ENCODE peak calls at places on chromosomes 12 and 14, in four cellular contexts. One of them, this sample, is unnamed. For H3K27me3, the result is how much of the 10 kb centered on the place peaks cover.

GRCh38 chr12:68886636-68887572 is 46.1 kb downstream of the CPM start:
- DNase-seq in heart right ventricle: no peak
- DNase-seq in psoas muscle: no peak
- DNase-seq in CD4-positive, CD25-positive, alpha-beta regulatory T cell: no peak
- DNase-seq in this sample: no peak

GRCh38 chr12:124621296-124621660 is 53.9 kb upstream of the NCOR2 start:
- DNase-seq in heart right ventricle: peak
- DNase-seq in psoas muscle: peak
- DNase-seq in CD4-positive, CD25-positive, alpha-beta regulatory T cell: no peak
- DNase-seq in this sample: peak

GRCh38 chr14:32408018-32408417 is 78.9 kb downstream of the AKAP6 start:
- DNase-seq in psoas muscle: peak
- DNase-seq in heart right ventricle: no peak
- DNase-seq in CD4-positive, CD25-positive, alpha-beta regulatory T cell: no peak
- DNase-seq in this sample: peak

GRCh38 chr12:23204933-23205778 is 580.2 kb downstream of the ETNK1 start:
- DNase-seq in heart right ventricle: peak
- DNase-seq in CD4-positive, CD25-positive, alpha-beta regulatory T cell: peak
- DNase-seq in psoas muscle: no peak
- DNase-seq in this sample: peak

GRCh38 chr12:98750511-98750910 is 105.4 kb downstream of the APAF1 start:
- DNase-seq in CD4-positive, CD25-positive, alpha-beta regulatory T cell: no peak
- DNase-seq in psoas muscle: no peak
- DNase-seq in heart right ventricle: no peak
- DNase-seq in this sample: no peak

GRCh38 chr14:69996197-69996596 is 117.0 kb downstream of the SMOC1 start:
- DNase-seq in psoas muscle: no peak
- DNase-seq in CD4-positive, CD25-positive, alpha-beta regulatory T cell: no peak
- DNase-seq in heart right ventricle: no peak
- DNase-seq in this sample: no peak

GRCh38 chr12:80282761-80283160 is 161.3 kb upstream of the PTPRQ start:
- DNase-seq in CD4-positive, CD25-positive, alpha-beta regulatory T cell: no peak
- DNase-seq in heart right ventricle: no peak
- DNase-seq in psoas muscle: no peak
- DNase-seq in this sample: no peak

GRCh38 chr14:104335611-104336010 is 197.2 kb downstream of the KIF26A start:
- DNase-seq in psoas muscle: no peak
- DNase-seq in CD4-positive, CD25-positive, alpha-beta regulatory T cell: no peak
- DNase-seq in heart right ventricle: no peak
- DNase-seq in this sample: no peak

GRCh38 chr14:90539496-90539775 is 142.6 kb downstream of the CALM1 start:
- DNase-seq in psoas muscle: no peak
- DNase-seq in CD4-positive, CD25-positive, alpha-beta regulatory T cell: no peak
- DNase-seq in heart right ventricle: no peak
- DNase-seq in this sample: no peak

GRCh38 chr12:15662303-15662980 is 126.7 kb downstream of the EPS8 start:
- DNase-seq in heart right ventricle: no peak
- DNase-seq in CD4-positive, CD25-positive, alpha-beta regulatory T cell: no peak
- DNase-seq in psoas muscle: no peak
- DNase-seq in this sample: peak

GRCh38 chr12:91173139-91173538 is 9.5 kb downstream of the DCN start:
- DNase-seq in heart right ventricle: peak
- DNase-seq in CD4-positive, CD25-positive, alpha-beta regulatory T cell: no peak
- DNase-seq in psoas muscle: no peak
- DNase-seq in this sample: no peak

GRCh38 chr12:63967358-63967757 is 122.9 kb downstream of the SRGAP1 start:
- DNase-seq in heart right ventricle: no peak
- DNase-seq in psoas muscle: no peak
- DNase-seq in CD4-positive, CD25-positive, alpha-beta regulatory T cell: no peak
- DNase-seq in this sample: no peak

GRCh38 chr14:38752750-38753149 is 350.3 kb downstream of the SEC23A start:
- DNase-seq in psoas muscle: no peak
- DNase-seq in CD4-positive, CD25-positive, alpha-beta regulatory T cell: no peak
- DNase-seq in heart right ventricle: no peak
- DNase-seq in this sample: no peak

GRCh38 chr14:67389261-67389660 is 22.7 kb downstream of the PLEK2 start:
- DNase-seq in psoas muscle: no peak
- DNase-seq in heart right ventricle: no peak
- DNase-seq in CD4-positive, CD25-positive, alpha-beta regulatory T cell: no peak
- DNase-seq in this sample: no peak

GRCh38 chr14:23141706-23142467 is 22.8 kb upstream of the CEBPE start:
- DNase-seq in psoas muscle: no peak
- DNase-seq in CD4-positive, CD25-positive, alpha-beta regulatory T cell: no peak
- DNase-seq in heart right ventricle: peak
- DNase-seq in this sample: no peak

GRCh38 chr14:23436327-23437141 is 1.1 kb upstream of the MYH7 start:
- DNase-seq in CD4-positive, CD25-positive, alpha-beta regulatory T cell: no peak
- DNase-seq in heart right ventricle: peak
- DNase-seq in psoas muscle: no peak
- DNase-seq in this sample: no peak

GRCh38 chr14:30966415-30967363 is 58.8 kb upstream of the AP4S1 start:
- DNase-seq in CD4-positive, CD25-positive, alpha-beta regulatory T cell: no peak
- DNase-seq in psoas muscle: no peak
- DNase-seq in heart right ventricle: no peak
- DNase-seq in this sample: no peak

GRCh38 chr14:92497391-92497790 is 16.2 kb upstream of the RIN3 start:
- DNase-seq in CD4-positive, CD25-positive, alpha-beta regulatory T cell: no peak
- DNase-seq in psoas muscle: no peak
- DNase-seq in heart right ventricle: no peak
- DNase-seq in this sample: no peak

GRCh38 chr12:75798527-75798926 is 233.0 kb downstream of the PHLDA1 start:
- DNase-seq in heart right ventricle: no peak
- DNase-seq in psoas muscle: no peak
- DNase-seq in CD4-positive, CD25-positive, alpha-beta regulatory T cell: no peak
- DNase-seq in this sample: no peak

GRCh38 chr14:72516936-72517408 is 376.9 kb downstream of the DPF3 start:
- DNase-seq in heart right ventricle: peak
- DNase-seq in CD4-positive, CD25-positive, alpha-beta regulatory T cell: peak
- DNase-seq in psoas muscle: peak
- DNase-seq in this sample: peak

GRCh38 chr14:89933002-89933401 is 21.5 kb downstream of the EFCAB11 start:
- DNase-seq in CD4-positive, CD25-positive, alpha-beta regulatory T cell: no peak
- DNase-seq in psoas muscle: no peak
- DNase-seq in heart right ventricle: no peak
- DNase-seq in this sample: no peak

GRCh38 chr12:68334136-68334535 is 2.0 kb upstream of the MDM1 start:
- DNase-seq in psoas muscle: no peak
- DNase-seq in CD4-positive, CD25-positive, alpha-beta regulatory T cell: peak
- DNase-seq in heart right ventricle: no peak
- DNase-seq in this sample: no peak

GRCh38 chr12:130524759-130525158 is 187.1 kb downstream of the PIWIL1 start:
- DNase-seq in CD4-positive, CD25-positive, alpha-beta regulatory T cell: no peak
- DNase-seq in psoas muscle: no peak
- DNase-seq in heart right ventricle: no peak
- DNase-seq in this sample: no peak
- H3K27me3 ChIP-seq in CD4-positive, CD25-positive, alpha-beta regulatory T cell: under half
- H3K27me3 ChIP-seq in psoas muscle: under half
- H3K27me3 ChIP-seq in heart right ventricle: under half
- H3K27me3 ChIP-seq in this sample: under half

DNA sequence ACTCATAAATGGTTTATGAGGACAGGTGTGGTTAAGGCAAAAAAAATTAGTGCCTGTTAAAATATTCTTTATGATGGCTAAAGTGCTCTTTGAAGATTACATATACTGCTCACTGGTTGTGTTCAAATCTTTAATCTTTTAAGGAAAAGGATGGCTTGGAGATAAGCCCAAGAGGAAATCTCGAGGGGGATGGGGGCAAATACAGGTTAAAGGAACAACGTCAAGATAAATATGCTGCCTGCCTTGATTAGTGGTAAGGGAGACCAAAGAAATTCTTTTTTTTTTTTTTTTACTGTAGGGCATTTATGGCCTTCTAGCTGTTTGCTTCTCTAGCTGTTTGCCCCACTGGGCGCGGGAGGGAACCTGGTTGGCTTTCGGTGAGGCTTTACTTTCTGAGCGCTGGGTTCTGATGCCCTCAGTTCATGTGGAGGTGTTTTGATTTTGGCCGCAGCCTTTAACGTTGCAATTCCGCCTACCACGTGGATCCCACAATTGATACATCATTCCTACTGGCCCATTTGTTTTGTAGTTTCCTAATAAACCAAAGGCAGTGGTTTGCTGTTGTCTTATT is 5.6 kb downstream of the CCND2 start:
- DNase-seq in heart right ventricle: no peak
- DNase-seq in CD4-positive, CD25-positive, alpha-beta regulatory T cell: no peak
- DNase-seq in psoas muscle: no peak
- DNase-seq in this sample: no peak
- H3K27me3 ChIP-seq in heart right ventricle: under half
- H3K27me3 ChIP-seq in CD4-positive, CD25-positive, alpha-beta regulatory T cell: under half
- H3K27me3 ChIP-seq in psoas muscle: under half
- H3K27me3 ChIP-seq in this sample: under half

DNA sequence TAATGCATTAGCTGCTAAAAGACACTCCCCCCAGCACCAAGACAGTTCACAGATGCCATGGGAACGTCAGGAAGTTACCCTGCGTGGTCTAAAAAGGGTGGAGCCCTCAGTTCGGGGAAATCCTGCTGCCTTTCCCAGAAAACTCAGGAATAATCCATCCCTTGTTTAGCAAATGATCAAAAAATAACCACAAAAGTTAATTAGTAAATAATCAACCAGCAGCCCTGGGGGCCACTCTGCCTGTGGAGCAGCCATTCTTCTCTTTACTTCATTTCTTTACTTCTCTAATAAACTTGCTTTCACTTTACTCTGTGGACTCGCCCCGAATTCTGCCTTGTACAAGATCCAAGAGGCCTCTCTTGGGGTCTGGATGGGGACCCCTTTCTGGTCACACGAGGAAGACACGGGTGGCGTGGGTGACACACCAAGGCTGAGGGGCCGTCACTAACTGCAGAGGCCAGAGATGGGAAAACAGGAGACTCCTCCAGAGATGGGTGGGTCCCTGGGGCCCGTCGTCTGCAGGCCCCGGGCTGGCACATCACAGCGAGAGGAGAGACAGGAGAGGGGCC is 65.5 kb downstream of the NOC4L start:
- DNase-seq in psoas muscle: no peak
- DNase-seq in heart right ventricle: no peak
- DNase-seq in CD4-positive, CD25-positive, alpha-beta regulatory T cell: no peak
- DNase-seq in this sample: no peak
- H3K27me3 ChIP-seq in psoas muscle: under half
- H3K27me3 ChIP-seq in heart right ventricle: under half
- H3K27me3 ChIP-seq in CD4-positive, CD25-positive, alpha-beta regulatory T cell: under half
- H3K27me3 ChIP-seq in this sample: under half

GRCh38 chr12:114687269-114687605 is 3.3 kb upstream of the TBX3 start:
- DNase-seq in psoas muscle: no peak
- DNase-seq in heart right ventricle: no peak
- DNase-seq in CD4-positive, CD25-positive, alpha-beta regulatory T cell: no peak
- DNase-seq in this sample: no peak

GRCh38 chr12:114687802-114688201 is 3.8 kb upstream of the TBX3 start:
- DNase-seq in psoas muscle: no peak
- DNase-seq in heart right ventricle: no peak
- DNase-seq in CD4-positive, CD25-positive, alpha-beta regulatory T cell: no peak
- DNase-seq in this sample: no peak

GRCh38 chr12:114685869-114686268 is 1.9 kb upstream of the TBX3 start:
- DNase-seq in CD4-positive, CD25-positive, alpha-beta regulatory T cell: no peak
- DNase-seq in psoas muscle: no peak
- DNase-seq in heart right ventricle: no peak
- DNase-seq in this sample: no peak

GRCh38 chr12:114685320-114685781 is 1.4 kb upstream of the TBX3 start:
- DNase-seq in psoas muscle: peak
- DNase-seq in heart right ventricle: no peak
- DNase-seq in CD4-positive, CD25-positive, alpha-beta regulatory T cell: no peak
- DNase-seq in this sample: no peak

DNA sequence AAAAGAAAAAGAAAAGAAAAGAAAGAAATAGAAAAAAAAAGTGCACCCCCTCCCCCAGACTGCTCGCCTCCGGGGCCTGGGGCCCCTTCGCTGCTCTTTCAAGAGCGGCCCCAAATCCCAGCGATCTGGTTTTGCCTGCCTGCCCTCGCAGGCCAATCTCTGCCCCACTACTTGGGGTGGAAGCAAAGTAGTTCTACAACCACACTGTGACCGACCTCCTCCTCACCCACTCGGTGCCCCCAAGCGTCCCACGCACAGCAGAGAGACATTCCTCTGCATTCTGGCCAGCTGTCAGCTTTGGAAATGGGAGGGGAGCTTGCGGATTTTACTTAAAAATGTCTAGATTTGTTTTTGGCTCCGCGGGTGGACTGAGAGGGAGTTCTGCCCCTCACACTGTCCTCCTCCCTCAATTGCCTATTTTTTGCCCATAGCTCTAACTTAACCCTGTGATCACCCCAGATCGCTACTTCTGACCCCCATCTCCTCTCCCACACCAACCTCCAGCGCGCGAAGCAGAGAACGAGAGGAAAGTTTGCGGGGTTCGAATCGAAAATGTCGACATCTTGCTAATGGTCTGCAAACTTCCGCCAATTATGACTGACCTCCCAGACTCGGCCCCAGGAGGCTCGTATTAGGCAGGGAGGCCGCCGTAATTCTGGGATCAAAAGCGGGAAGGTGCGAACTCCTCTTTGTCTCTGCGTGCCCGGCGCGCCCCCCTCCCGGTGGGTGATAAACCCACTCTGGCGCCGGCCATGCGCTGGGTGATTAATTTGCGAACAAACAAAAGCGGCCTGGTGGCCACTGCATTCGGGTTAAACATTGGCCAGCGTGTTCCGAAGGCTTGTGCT is 2.7 kb upstream of the TBX3 start:
- DNase-seq in psoas muscle: no peak
- DNase-seq in heart right ventricle: no peak
- DNase-seq in CD4-positive, CD25-positive, alpha-beta regulatory T cell: no peak
- DNase-seq in this sample: no peak
- H3K27me3 ChIP-seq in psoas muscle: under half
- H3K27me3 ChIP-seq in heart right ventricle: half or more
- H3K27me3 ChIP-seq in CD4-positive, CD25-positive, alpha-beta regulatory T cell: under half
- H3K27me3 ChIP-seq in this sample: half or more

This sample was measured in cardiac muscle cell.